ENCODE peak calls at places on chromosomes 6 and 20, in nine cellular contexts. F, G, Q, W, R, B, Y, U and V are unnamed samples.

GRCh38 chr6:105091140-105091829 is 88.5 kb downstream of the POPDC3 start:
- DNase-seq in B (no peak), W (no peak), U (no peak), G (no peak), R (no peak), Q (no peak), F (no peak), Y (no peak), V (no peak)

GRCh38 chr6:403659-404655 is 12.4 kb downstream of the IRF4 start:
- DNase-seq in B (no peak), R (no peak), U (no peak), F (no peak), Q (peak), Y (no peak), W (peak), G (no peak), V (peak)

GRCh38 chr6:83815631-83816030 is 37.5 kb upstream of the RIPPLY2 start:
- DNase-seq in U (no peak), G (no peak), W (no peak), B (no peak), Y (no peak), F (no peak), R (no peak), Q (no peak), V (no peak)

GRCh38 chr6:157721431-157722229 is 101.4 kb upstream of the SNX9 start:
- DNase-seq in G (no peak), Y (no peak), R (no peak), W (no peak), Q (no peak), B (no peak), U (no peak), F (no peak), V (no peak)

GRCh38 chr6:130853555-130854183 is 26.5 kb downstream of the SMLR1 start:
- DNase-seq in Y (no peak), Q (no peak), R (no peak), G (no peak), B (no peak), U (no peak), F (no peak), W (no peak), V (no peak)

GRCh38 chr6:125818659-125819297 is 28.0 kb downstream of the NCOA7 start:
- DNase-seq in R (no peak), Q (no peak), B (no peak), F (no peak), G (no peak), U (no peak), Y (no peak), W (no peak), V (no peak)

GRCh38 chr6:121826156-121826810 is 390.8 kb downstream of the GJA1 start:
- DNase-seq in U (no peak), B (no peak), F (no peak), Q (no peak), G (no peak), W (no peak), R (no peak), Y (no peak), V (no peak)

GRCh38 chr6:161254754-161255253 is 19.1 kb downstream of the AGPAT4 start:
- DNase-seq in F (peak), Q (no peak), G (no peak), U (no peak), R (no peak), W (no peak), B (no peak), Y (no peak), V (no peak)

GRCh38 chr6:51025082-51025777 is 206.6 kb downstream of the TFAP2B start:
- DNase-seq in Q (no peak), F (no peak), B (no peak), U (no peak), Y (no peak), G (no peak), R (no peak), W (no peak), V (no peak)

GRCh38 chr20:51960004-51960403 is 157.7 kb upstream of the SALL4 start:
- DNase-seq in Q (no peak), U (no peak), Y (no peak), W (no peak), R (no peak), F (no peak), B (no peak), G (no peak), V (no peak)

GRCh38 chr6:17831135-17831534 is 124.4 kb upstream of the NUP153 start:
- DNase-seq in G (no peak), B (no peak), U (no peak), Q (no peak), F (no peak), W (no peak), Y (no peak), R (no peak), V (no peak)

GRCh38 chr6:156185113-156185512 is 592.1 kb upstream of the ARID1B start:
- DNase-seq in R (no peak), W (no peak), G (no peak), B (no peak), Y (no peak), F (no peak), U (no peak), Q (no peak), V (no peak)

GRCh38 chr6:76701610-76702009 is 629.1 kb upstream of the IMPG1 start:
- DNase-seq in R (no peak), G (no peak), Y (no peak), W (no peak), F (no peak), U (no peak), B (no peak), Q (no peak), V (no peak)

GRCh38 chr20:4484431-4485057 is 237.2 kb upstream of the PRND start:
- DNase-seq in W (no peak), Y (no peak), R (no peak), U (no peak), F (no peak), B (no peak), G (no peak), Q (no peak), V (no peak)

GRCh38 chr6:16130932-16131387 is 2.1 kb downstream of the MYLIP start:
- DNase-seq in G (peak), Q (no peak), W (peak), B (no peak), U (peak), R (peak), F (peak), Y (peak), V (peak)

GRCh38 chr20:22776369-22776768 is 192.0 kb upstream of the FOXA2 start:
- DNase-seq in F (no peak), G (no peak), Q (no peak), R (no peak), B (no peak), Y (no peak), W (no peak), U (no peak), V (no peak)

GRCh38 chr20:37552415-37552814 is 24.7 kb upstream of the BLCAP start:
- DNase-seq in W (no peak), Y (no peak), G (no peak), Q (no peak), U (no peak), B (no peak), F (no peak), R (no peak), V (no peak)

GRCh38 chr6:12289655-12290489 is at the start of gene EDN1:
- DNase-seq in F (peak), G (peak), B (no peak), Q (peak), U (peak), R (peak), Y (peak), W (peak), V (peak)

GRCh38 chr6:154590770-154591169 is 80.3 kb upstream of the CNKSR3 start:
- DNase-seq in Y (no peak), W (no peak), B (no peak), F (no peak), U (no peak), R (no peak), G (no peak), Q (no peak), V (no peak)

GRCh38 chr6:56808871-56809359 is 146.0 kb upstream of the BEND6 start:
- DNase-seq in G (no peak), U (no peak), R (no peak), Y (no peak), B (no peak), W (no peak), F (no peak), Q (no peak), V (no peak)

GRCh38 chr6:21748343-21749063 is 155.0 kb downstream of the SOX4 start:
- DNase-seq in Q (no peak), G (no peak), W (no peak), U (no peak), R (no peak), Y (peak), F (no peak), B (no peak), V (no peak)

GRCh38 chr20:5096463-5096862 is 23.3 kb downstream of the PCNA start:
- DNase-seq in W (no peak), F (no peak), G (no peak), R (no peak), B (no peak), Y (no peak), U (no peak), Q (no peak), V (no peak)

GRCh38 chr20:10020937-10021336 is 13.8 kb upstream of the ANKEF1 start:
- DNase-seq in G (no peak), Y (no peak), U (no peak), F (no peak), Q (no peak), B (no peak), W (no peak), R (no peak), V (no peak)

GRCh38 chr6:39343461-39343870 is 21.0 kb upstream of the KCNK16 start:
- DNase-seq in R (no peak), G (no peak), Q (no peak), U (no peak), F (no peak), Y (no peak), W (no peak), B (no peak), V (no peak)

GRCh38 chr6:24382220-24382540 is 20.6 kb upstream of the MRS2 start:
- DNase-seq in B (no peak), U (no peak), Y (no peak), R (no peak), F (no peak), Q (no peak), G (no peak), W (no peak), V (no peak)

GRCh38 chr6:110331816-110332215 is 26.3 kb downstream of the METTL24 start:
- DNase-seq in W (no peak), Q (no peak), U (no peak), G (no peak), B (no peak), F (no peak), R (no peak), Y (peak), V (no peak)

GRCh38 chr6:169638915-169639314 is 62.9 kb downstream of the WDR27 start:
- DNase-seq in G (no peak), U (no peak), Y (no peak), Q (no peak), R (no peak), F (no peak), W (no peak), B (no peak), V (no peak)

GRCh38 chr20:37519508-37520416 is 1.3 kb upstream of the NNAT start:
- DNase-seq in Y (peak), R (no peak), Q (no peak), F (no peak), U (no peak), B (peak), W (no peak), G (no peak), V (no peak)

GRCh38 chr6:169101981-169102380 is 151.7 kb downstream of the THBS2 start:
- DNase-seq in F (no peak), G (no peak), W (no peak), R (no peak), B (no peak), Q (no peak), Y (no peak), U (no peak), V (no peak)

GRCh38 chr20:59632426-59633113 is 28.2 kb downstream of the PHACTR3 start:
- DNase-seq in U (no peak), G (no peak), Q (no peak), B (no peak), W (no peak), F (no peak), Y (no peak), R (no peak), V (no peak)